ENCODE peak calls at places on chromosomes 12 and 14, in nine cellular contexts. J, B, G, V, C, R, I, H and X are unnamed samples.

GRCh38 chr12:40068416-40068815 is 37.5 kb downstream of the SLC2A13 start:
- DNase-seq in J (no peak), B (no peak), G (no peak), V (no peak), C (no peak), R (no peak), I (no peak), H (no peak), X (no peak)

GRCh38 chr14:68506021-68506644 is 286.7 kb downstream of the ZFP36L1 start:
- DNase-seq in J (peak), B (no peak), G (peak), V (no peak), C (peak), R (no peak), I (no peak), H (peak), X (peak)

GRCh38 chr14:85909581-85909980 is 379.6 kb downstream of the FLRT2 start:
- DNase-seq in J (no peak), B (no peak), G (no peak), V (no peak), C (no peak), R (no peak), I (no peak), H (no peak), X (no peak)

GRCh38 chr12:27359578-27360340 is 27.1 kb downstream of the BMAL2 start:
- DNase-seq in J (no peak), B (no peak), G (no peak), V (no peak), C (no peak), R (no peak), I (no peak), H (no peak), X (no peak)

GRCh38 chr14:70718383-70719123 is 76.8 kb downstream of the TTC9 start:
- DNase-seq in J (no peak), B (no peak), G (no peak), V (no peak), C (no peak), R (no peak), I (no peak), H (no peak), X (no peak)

GRCh38 chr12:7144414-7145120 is 14.4 kb downstream of the CLSTN3 start:
- DNase-seq in J (peak), B (no peak), G (no peak), V (no peak), C (no peak), R (peak), I (no peak), H (peak), X (no peak)

GRCh38 chr12:29088611-29089219 is 60.4 kb upstream of the FAR2 start:
- DNase-seq in J (no peak), B (no peak), G (no peak), V (no peak), C (no peak), R (peak), I (no peak), H (no peak), X (no peak)

GRCh38 chr14:22847661-22848341 is 11.4 kb downstream of the MMP14 start:
- DNase-seq in J (peak), B (no peak), G (peak), V (no peak), C (no peak), R (no peak), I (no peak), H (no peak), X (peak)

GRCh38 chr14:81423504-81423903 is 23.4 kb upstream of the STON2 start:
- DNase-seq in J (peak), B (peak), G (peak), V (no peak), C (no peak), R (no peak), I (no peak), H (no peak), X (no peak)

GRCh38 chr12:47237751-47238211 is 158.0 kb upstream of the AMIGO2 start:
- DNase-seq in J (no peak), B (no peak), G (no peak), V (no peak), C (no peak), R (no peak), I (no peak), H (no peak), X (no peak)

GRCh38 chr12:116864371-116865160 is 16.7 kb downstream of the HRK start:
- DNase-seq in J (no peak), B (no peak), G (no peak), V (no peak), C (no peak), R (no peak), I (no peak), H (no peak), X (no peak)

GRCh38 chr14:81669308-81669707 is 135.7 kb upstream of the SEL1L start:
- DNase-seq in J (no peak), B (no peak), G (no peak), V (no peak), C (no peak), R (no peak), I (no peak), H (no peak), X (no peak)

GRCh38 chr14:53683229-53683628 is 273.4 kb downstream of the BMP4 start:
- DNase-seq in J (no peak), B (no peak), G (no peak), V (no peak), C (no peak), R (no peak), I (no peak), H (no peak), X (no peak)

GRCh38 chr12:76158518-76159321 is 74.2 kb upstream of the NAP1L1 start:
- DNase-seq in J (no peak), B (peak), G (no peak), V (peak), C (peak), R (peak), I (peak), H (no peak), X (no peak)

GRCh38 chr14:95073947-95074346 is 83.4 kb downstream of the DICER1 start:
- DNase-seq in J (no peak), B (no peak), G (no peak), V (no peak), C (no peak), R (no peak), I (no peak), H (no peak), X (no peak)

GRCh38 chr14:105856676-105857222 is 330.4 kb downstream of the TMEM121 start:
- DNase-seq in J (no peak), B (no peak), G (no peak), V (no peak), C (no peak), R (no peak), I (peak), H (no peak), X (peak)

GRCh38 chr12:88401153-88401552 is 179.1 kb downstream of the KITLG start:
- DNase-seq in J (no peak), B (no peak), G (no peak), V (no peak), C (no peak), R (no peak), I (no peak), H (no peak), X (no peak)

GRCh38 chr14:53384536-53384935 is 231.4 kb upstream of the DDHD1 start:
- DNase-seq in J (no peak), B (no peak), G (no peak), V (no peak), C (no peak), R (no peak), I (no peak), H (no peak), X (peak)

GRCh38 chr12:43210437-43211197 is 341.4 kb downstream of the ADAMTS20 start:
- DNase-seq in J (no peak), B (no peak), G (no peak), V (peak), C (no peak), R (no peak), I (no peak), H (no peak), X (no peak)

GRCh38 chr12:70933133-70933532 is 12.6 kb upstream of the PTPRR start:
- DNase-seq in J (no peak), B (no peak), G (no peak), V (no peak), C (no peak), R (no peak), I (no peak), H (no peak), X (no peak)

GRCh38 chr12:124656214-124656516 is 88.8 kb upstream of the NCOR2 start:
- DNase-seq in J (no peak), B (no peak), G (no peak), V (no peak), C (no peak), R (no peak), I (no peak), H (no peak), X (no peak)

GRCh38 chr14:24609667-24610344 is at the start of gene GZMH:
- DNase-seq in J (no peak), B (no peak), G (no peak), V (no peak), C (no peak), R (no peak), I (no peak), H (no peak), X (no peak)

GRCh38 chr12:5580911-5581488 is 149.1 kb downstream of the NTF3 start:
- DNase-seq in J (no peak), B (no peak), G (no peak), V (no peak), C (no peak), R (no peak), I (no peak), H (no peak), X (no peak)

GRCh38 chr14:81042431-81042830 is 87.0 kb downstream of the TSHR start:
- DNase-seq in J (no peak), B (no peak), G (no peak), V (no peak), C (no peak), R (no peak), I (no peak), H (no peak), X (no peak)

GRCh38 chr14:28763914-28764848 is 2.4 kb upstream of the FOXG1 start:
- DNase-seq in J (no peak), B (no peak), G (no peak), V (no peak), C (no peak), R (no peak), I (no peak), H (no peak), X (no peak)

GRCh38 chr12:8078400-8078799 is 3.7 kb upstream of the NECAP1 start:
- DNase-seq in J (no peak), B (no peak), G (no peak), V (no peak), C (no peak), R (no peak), I (peak), H (no peak), X (no peak)

GRCh38 chr14:93525691-93526451 is 95.1 kb downstream of the UNC79 start:
- DNase-seq in J (no peak), B (no peak), G (no peak), V (no peak), C (no peak), R (no peak), I (no peak), H (no peak), X (no peak)

GRCh38 chr14:93531644-93532043 is 100.9 kb downstream of the UNC79 start:
- DNase-seq in J (no peak), B (no peak), G (no peak), V (no peak), C (no peak), R (no peak), I (no peak), H (no peak), X (no peak)

GRCh38 chr14:93532550-93532949 is 101.8 kb downstream of the UNC79 start:
- DNase-seq in J (no peak), B (no peak), G (no peak), V (no peak), C (no peak), R (no peak), I (no peak), H (no peak), X (no peak)

GRCh38 chr14:93527076-93527692 is 96.4 kb downstream of the UNC79 start:
- DNase-seq in J (no peak), B (no peak), G (no peak), V (no peak), C (no peak), R (no peak), I (no peak), H (no peak), X (no peak)

GRCh38 chr14:93528884-93529558 is 98.3 kb downstream of the UNC79 start:
- DNase-seq in J (no peak), B (no peak), G (no peak), V (no peak), C (no peak), R (no peak), I (no peak), H (no peak), X (no peak)
- TF ChIP-seq POLR2A in J (no peak), B (no peak), G (no peak), V (no peak), C (no peak), R (no peak), I (no peak), H (no peak), X (no peak)

GRCh38 chr12:54560374-54560858 is 11.0 kb downstream of the PDE1B start:
- DNase-seq in J (peak), B (peak), G (peak), V (peak), C (peak), R (peak), I (peak), H (peak), X (peak)
- TF ChIP-seq POLR2A in J (no peak), B (no peak), G (peak), V (peak), C (no peak), R (no peak), I (peak), H (no peak), X (peak)

GRCh38 chr14:104685998-104686610 is 3.3 kb upstream of the INF2 start:
- DNase-seq in J (no peak), B (no peak), G (no peak), V (no peak), C (no peak), R (no peak), I (no peak), H (no peak), X (no peak)

GRCh38 chr14:104686624-104687517 is 2.5 kb upstream of the INF2 start:
- DNase-seq in J (no peak), B (no peak), G (no peak), V (no peak), C (peak), R (no peak), I (peak), H (no peak), X (peak)

GRCh38 chr14:104688755-104689619 is at the start of gene INF2:
- DNase-seq in J (no peak), B (peak), G (peak), V (peak), C (peak), R (peak), I (peak), H (peak), X (peak)

GRCh38 chr14:104688505-104688754 is 988 bp upstream of the INF2 start:
- DNase-seq in J (no peak), B (no peak), G (no peak), V (no peak), C (no peak), R (no peak), I (no peak), H (no peak), X (no peak)

DNA sequence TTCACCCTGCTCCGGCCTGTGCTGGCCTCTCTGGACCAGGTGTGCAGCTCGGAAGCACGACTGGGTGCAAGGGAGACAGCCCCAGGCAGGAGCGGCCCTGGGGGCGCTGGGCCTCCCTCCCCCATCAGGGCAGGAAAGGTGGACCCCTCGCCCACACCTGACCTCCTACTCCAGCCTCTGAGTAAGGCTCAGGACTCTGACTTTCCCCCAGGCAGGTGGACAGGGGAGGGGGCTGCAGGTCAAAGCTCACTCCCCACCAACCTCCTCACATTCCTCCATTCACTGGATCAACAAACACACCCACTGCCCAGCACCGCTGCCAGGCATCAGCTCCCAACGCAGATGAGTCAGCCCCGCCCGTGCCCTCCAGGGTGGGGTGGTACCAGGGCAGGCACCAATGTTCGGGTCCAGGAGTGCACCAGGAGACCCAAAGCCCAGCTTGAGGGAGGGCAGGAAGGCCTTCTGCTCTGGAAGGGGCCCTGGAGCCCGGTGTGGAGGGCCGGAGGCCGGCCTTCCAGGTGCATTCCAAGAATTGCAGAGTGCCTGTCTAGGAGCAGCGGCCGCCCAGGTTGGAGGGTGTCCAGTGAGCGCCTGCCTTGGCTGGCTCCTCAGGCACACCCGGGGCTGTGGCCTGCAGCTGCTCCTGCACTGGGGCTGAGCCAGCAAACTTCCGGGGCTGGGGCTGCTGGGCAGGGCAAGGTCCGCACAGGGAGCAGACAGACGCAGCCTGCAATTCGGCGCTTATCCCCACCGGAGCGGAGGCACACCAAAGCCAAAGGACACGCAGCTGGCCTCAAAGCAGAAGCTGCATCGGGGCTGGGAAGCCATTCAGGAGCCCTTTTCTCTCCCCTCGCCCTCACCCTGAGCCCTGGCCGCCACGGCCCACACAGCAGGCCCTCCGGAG is 1.6 kb upstream of the INF2 start:
- DNase-seq in J (no peak), B (peak), G (peak), V (no peak), C (peak), R (peak), I (peak), H (no peak), X (peak)
- TF ChIP-seq POLR2A in J (no peak), B (peak), G (no peak), V (no peak), C (no peak), R (peak), I (peak), H (no peak), X (no peak)

GRCh38 chr12:31728917-31729640 is at the start of gene AMN1:
- DNase-seq in J (peak), B (peak), G (peak), V (peak), C (peak), R (peak), I (peak), H (peak), X (peak)
- TF ChIP-seq POLR2A in J (no peak), B (peak), G (peak), V (peak), C (no peak), R (peak), I (peak), H (no peak), X (peak)

GRCh38 chr12:57236224-57236924 is 6.9 kb downstream of the SHMT2 start:
- DNase-seq in J (no peak), B (no peak), G (no peak), V (no peak), C (no peak), R (no peak), I (no peak), H (peak), X (no peak)
- TF ChIP-seq POLR2A in J (no peak), B (no peak), G (no peak), V (peak), C (no peak), R (no peak), I (no peak), H (no peak), X (no peak)